ENCODE peak calls at places on chromosome 1, in four cellular contexts. K, H, O and V are unnamed samples.

GRCh38 chr1:63148825-63149645 is 173.3 kb upstream of the FOXD3 start:
- DNase-seq in O (no peak), H (peak), K (peak), V (no peak)

GRCh38 chr1:19495816-19496528 is 10.6 kb upstream of the CAPZB start:
- DNase-seq in H (no peak), K (no peak), O (no peak), V (no peak)

GRCh38 chr1:50279622-50280320 is 143.5 kb downstream of the DMRTA2 start:
- DNase-seq in H (peak), O (no peak), K (no peak), V (no peak)

GRCh38 chr1:16243936-16244649 is 7.1 kb upstream of the CPLANE2 start:
- DNase-seq in O (peak), K (peak), H (peak), V (peak)

GRCh38 chr1:6591222-6591621 is 11.4 kb downstream of the ZBTB48 start:
- DNase-seq in H (no peak), K (no peak), O (no peak), V (no peak)

GRCh38 chr1:56831874-56832693 is 12.9 kb upstream of the FYB2 start:
- DNase-seq in O (peak), H (peak), K (peak), V (peak)

GRCh38 chr1:242240061-242240460 is 241.2 kb upstream of the MAP1LC3C start:
- DNase-seq in K (no peak), O (no peak), H (peak), V (no peak)

GRCh38 chr1:205294175-205294913 is 27.2 kb downstream of the NUAK2 start:
- DNase-seq in K (no peak), H (no peak), O (no peak), V (no peak)

GRCh38 chr1:52032785-52033131 is 852 bp downstream of the KTI12 start:
- DNase-seq in H (peak), K (peak), O (peak), V (no peak)

GRCh38 chr1:19643602-19644419 is at the start of gene NBL1:
- DNase-seq in K (no peak), H (peak), O (peak), V (peak)

GRCh38 chr1:230220478-230220877 is 153.4 kb downstream of the GALNT2 start:
- DNase-seq in H (no peak), K (no peak), O (no peak), V (no peak)

GRCh38 chr1:68051475-68051874 is 1.0 kb upstream of the DIRAS3 start:
- DNase-seq in K (no peak), H (no peak), O (no peak), V (no peak)

GRCh38 chr1:239803666-239804228 is 287.9 kb upstream of the FMN2 start:
- DNase-seq in O (no peak), K (no peak), H (no peak), V (no peak)

GRCh38 chr1:81799939-81800740 is 594 bp upstream of the ADGRL2 start:
- DNase-seq in H (peak), O (no peak), K (no peak), V (no peak)